ENCODE peak calls at places on chromosomes 5 and 9, in eight cellular contexts. N is naive thymus-derived CD4-positive, alpha-beta T cell; Z is Right ventricle myocardium superior; M is foreskin keratinocyte; Q is GM23338; S is activated T-cell treated with anti-CD3 and anti-CD28 coated beads, Interleukin-2, amount 50 U/mL, for 72 hours; E is omental fat pad; P is heart right ventricle. V is an unnamed sample.

GRCh38 chr5:66872688-66873333 is 276.6 kb downstream of the MAST4 start:
- ATAC-seq in P (no peak), M (no peak), Q (peak; percentile 29), N (no peak), Z (no peak), S (no peak), E (no peak), V (no peak)

GRCh38 chr5:56465757-56466127 is 232.6 kb upstream of the ANKRD55 start:
- ATAC-seq in Q (no peak), M (no peak), N (no peak), Z (peak; percentile 24), S (no peak), E (no peak), P (no peak), V (no peak)

GRCh38 chr9:34163439-34163838 is 15.4 kb upstream of the UBAP1 start:
- ATAC-seq in Q (no peak), M (peak; percentile 76), Z (no peak), N (peak; percentile 49), S (no peak), P (no peak), E (peak; percentile 48), V (no peak)

GRCh38 chr9:4553951-4554381 is 63.7 kb downstream of the SLC1A1 start:
- ATAC-seq in N (no peak), M (no peak), S (no peak), Q (no peak), P (peak; percentile 66), E (no peak), Z (no peak), V (no peak)

GRCh38 chr5:168658394-168658793 is 79.2 kb upstream of the PANK3 start:
- ATAC-seq in P (peak; percentile 61), Z (peak; percentile 52), M (peak; percentile 82), N (no peak), S (no peak), Q (no peak), E (no peak), V (no peak)

GRCh38 chr5:146193291-146193690 is 10.1 kb upstream of the RBM27 start:
- ATAC-seq in Q (no peak), Z (no peak), N (no peak), E (no peak), S (no peak), P (no peak), M (no peak), V (no peak)

GRCh38 chr9:123396007-123396511 is 40.1 kb downstream of the CRB2 start:
- ATAC-seq in N (no peak), S (no peak), Z (no peak), P (no peak), E (no peak), Q (no peak), M (peak; percentile 10), V (no peak)

GRCh38 chr9:6893350-6894131 is 135.8 kb downstream of the KDM4C start:
- ATAC-seq in M (no peak), E (no peak), Q (no peak), Z (no peak), N (no peak), P (no peak), S (no peak), V (peak; percentile 16)

GRCh38 chr5:95925345-95925744 is 36.3 kb downstream of the ELL2 start:
- ATAC-seq in Z (peak; percentile 6), P (no peak), Q (no peak), S (no peak), E (no peak), M (no peak), N (no peak), V (no peak)

GRCh38 chr9:108040783-108041182 is 551.2 kb upstream of the KLF4 start:
- ATAC-seq in P (no peak), N (no peak), S (no peak), Z (no peak), Q (no peak), E (no peak), M (peak; percentile 92), V (no peak)

GRCh38 chr9:32875242-32875641 is 91.9 kb downstream of the TMEM215 start:
- ATAC-seq in Q (no peak), M (peak; percentile 52), S (no peak), P (no peak), Z (no peak), E (no peak), N (no peak), V (no peak)

GRCh38 chr9:27430754-27431540 is 93.1 kb upstream of the IFNK start:
- ATAC-seq in Z (no peak), M (no peak), Q (peak; percentile 34), N (no peak), P (no peak), S (no peak), E (no peak), V (no peak)

GRCh38 chr5:148145916-148146315 is 22.4 kb upstream of the SPINK14 start:
- ATAC-seq in N (no peak), S (no peak), Z (no peak), P (peak; percentile 68), E (no peak), Q (peak; percentile 61), M (peak; percentile 98), V (no peak)

GRCh38 chr9:123881604-123882003 is 48.3 kb downstream of the DENND1A start:
- ATAC-seq in N (no peak), M (no peak), P (no peak), S (no peak), E (no peak), Q (no peak), Z (no peak), V (peak; percentile 43)

GRCh38 chr9:20835364-20836286 is 151.6 kb downstream of the FOCAD start:
- ATAC-seq in P (no peak), Z (no peak), S (no peak), M (peak; percentile 44), Q (peak; percentile 66), N (no peak), E (no peak), V (peak; percentile 40)

GRCh38 chr5:4570047-4571015 is 569.8 kb upstream of the ADAMTS16 start:
- ATAC-seq in M (peak; percentile 71), Z (no peak), Q (no peak), E (no peak), P (no peak), S (no peak), N (no peak), V (no peak)

GRCh38 chr9:121784706-121785426 is 133.4 kb downstream of the DAB2IP start:
- ATAC-seq in Z (no peak), N (no peak), Q (peak; percentile 50), M (no peak), S (no peak), E (no peak), P (no peak), V (no peak)

GRCh38 chr5:140574165-140574564 is 9.5 kb downstream of the SLC35A4 start:
- ATAC-seq in Q (no peak), M (no peak), P (peak; percentile 67), Z (no peak), N (no peak), S (no peak), E (peak; percentile 79), V (no peak)

GRCh38 chr5:138000102-138000723 is 32.7 kb downstream of the FAM13B start:
- ATAC-seq in Q (no peak), N (no peak), S (no peak), Z (no peak), P (peak; percentile 75), E (peak; percentile 90), M (no peak), V (no peak)

GRCh38 chr5:31889131-31889561 is 250.2 kb downstream of the PDZD2 start:
- ATAC-seq in E (no peak), S (no peak), Z (peak; percentile 21), M (no peak), Q (peak; percentile 88), N (no peak), P (no peak), V (no peak)

GRCh38 chr5:133938932-133939331 is 29.5 kb downstream of the C5orf15 start:
- ATAC-seq in P (no peak), Q (no peak), M (no peak), E (no peak), Z (no peak), S (peak; percentile 50), N (no peak), V (peak; percentile 58)

GRCh38 chr9:23088932-23089364 is 642.3 kb downstream of the DMRTA1 start:
- ATAC-seq in P (no peak), Z (no peak), M (no peak), E (no peak), S (no peak), Q (peak; percentile 100), N (no peak), V (no peak)

GRCh38 chr9:107243757-107244156 is 39.3 kb upstream of the RAD23B start:
- ATAC-seq in Z (no peak), P (no peak), M (peak; percentile 91), S (peak; percentile 97), N (no peak), Q (no peak), E (peak; percentile 62), V (peak; percentile 95)

GRCh38 chr5:57618767-57619381 is 136.3 kb upstream of the ACTBL2 start:
- ATAC-seq in N (no peak), M (no peak), Q (no peak), S (peak; percentile 32), Z (no peak), E (no peak), P (no peak), V (no peak)

GRCh38 chr5:36170869-36171424 is 19.0 kb downstream of the SKP2 start:
- ATAC-seq in M (no peak), Z (peak; percentile 39), Q (no peak), S (no peak), P (no peak), E (no peak), N (no peak), V (no peak)

GRCh38 chr9:90064248-90064647 is 459.4 kb downstream of the GADD45G start:
- ATAC-seq in N (no peak), S (no peak), Q (no peak), M (no peak), Z (no peak), P (no peak), E (no peak), V (no peak)

GRCh38 chr9:14096182-14096922 is 217.6 kb downstream of the NFIB start:
- ATAC-seq in Z (peak; percentile 77), P (peak; percentile 84), M (peak; percentile 83), S (no peak), E (peak; percentile 34), N (no peak), Q (peak; percentile 67), V (no peak)

GRCh38 chr5:136186786-136187185 is 6.2 kb downstream of the SMIM32 start:
- ATAC-seq in M (no peak), P (no peak), Z (no peak), N (no peak), Q (no peak), E (no peak), S (no peak), V (no peak)

GRCh38 chr5:130067364-130067763 is 163.1 kb downstream of the CHSY3 start:
- ATAC-seq in Q (no peak), M (no peak), Z (no peak), E (no peak), P (no peak), N (no peak), S (no peak), V (no peak)